ENCODE peak calls at places on chromosomes 5 and 9, in four cellular contexts. D, B, Y and G are unnamed samples.

GRCh38 chr9:137106662-137107292 is 7.8 kb downstream of the DPP7 start:
- DNase-seq in Y (no peak), D (no peak), B (no peak), G (no peak)

GRCh38 chr9:89844535-89844934 is 239.7 kb downstream of the GADD45G start:
- DNase-seq in B (no peak), D (no peak), Y (no peak), G (no peak)

GRCh38 chr5:96528816-96529474 is 95.9 kb upstream of the PCSK1 start:
- DNase-seq in Y (no peak), D (no peak), B (no peak), G (no peak)

GRCh38 chr9:126295516-126295915 is 31.1 kb upstream of the MVB12B start:
- DNase-seq in B (no peak), Y (no peak), D (no peak), G (no peak)

GRCh38 chr5:73448451-73449136 is at the start of gene FOXD1:
- DNase-seq in D (no peak), Y (no peak), B (peak; percentile 52), G (peak; percentile 42)

GRCh38 chr9:126470251-126470993 is 143.3 kb upstream of the LMX1B start:
- DNase-seq in D (no peak), B (no peak), Y (peak; percentile 22), G (no peak)

GRCh38 chr9:93480262-93480661 is 26.9 kb upstream of the FAM120AOS start:
- DNase-seq in Y (no peak), B (no peak), D (no peak), G (no peak)

GRCh38 chr9:104907278-104907951 is 20.5 kb downstream of the ABCA1 start:
- DNase-seq in D (no peak), Y (no peak), B (no peak), G (peak; percentile 34)

GRCh38 chr9:134670851-134671281 is 29.3 kb downstream of the COL5A1 start:
- DNase-seq in D (no peak), Y (no peak), B (no peak), G (no peak)

GRCh38 chr5:164498393-164498792 is 993.0 kb downstream of the MAT2B start:
- DNase-seq in D (no peak), Y (no peak), B (no peak), G (no peak)

GRCh38 chr5:159645194-159645846 is 271.0 kb upstream of the ADRA1B start:
- DNase-seq in B (no peak), D (no peak), Y (no peak), G (no peak)

GRCh38 chr9:72151099-72151498 is 1.9 kb downstream of the GDA start:
- DNase-seq in B (no peak), Y (no peak), D (no peak), G (no peak)

GRCh38 chr5:1204693-1205242 is 3.4 kb downstream of the SLC6A19 start:
- DNase-seq in D (no peak), B (no peak), Y (no peak), G (no peak)

GRCh38 chr5:158552241-158552640 is 547.5 kb downstream of the EBF1 start:
- DNase-seq in Y (no peak), D (no peak), B (no peak), G (no peak)

GRCh38 chr5:43780586-43780985 is 177.6 kb downstream of the NNT start:
- DNase-seq in B (no peak), Y (no peak), D (no peak), G (no peak)

GRCh38 chr9:129081388-129081889 is 528 bp downstream of the DOLPP1 start:
- DNase-seq in D (no peak), B (peak; percentile 13), Y (no peak), G (no peak)

GRCh38 chr5:10607666-10608442 is 44.0 kb downstream of the ANKRD33B start:
- DNase-seq in B (no peak), Y (no peak), D (no peak), G (no peak)

GRCh38 chr5:130268489-130268888 is 364.2 kb downstream of the CHSY3 start:
- DNase-seq in B (no peak), Y (no peak), D (no peak), G (no peak)

GRCh38 chr9:135199489-135199888 is 112.0 kb downstream of the OLFM1 start:
- DNase-seq in Y (no peak), D (no peak), B (no peak), G (no peak)

GRCh38 chr5:1125030-1125357 is 13.1 kb upstream of the SLC12A7 start:
- DNase-seq in D (no peak), Y (no peak), B (no peak), G (no peak)

GRCh38 chr5:57334475-57334874 is 148.1 kb downstream of the ACTBL2 start:
- DNase-seq in D (no peak), B (no peak), Y (no peak), G (no peak)

GRCh38 chr5:57335092-57335491 is 147.5 kb downstream of the ACTBL2 start:
- DNase-seq in B (no peak), Y (no peak), D (no peak), G (no peak)

GRCh38 chr5:57327934-57328333 is 154.1 kb downstream of the GPBP1 start:
- DNase-seq in D (no peak), Y (no peak), B (peak; percentile 68), G (no peak)

GRCh38 chr5:57338068-57338848 is 144.4 kb downstream of the ACTBL2 start:
- DNase-seq in Y (no peak), D (no peak), B (no peak), G (no peak)

GRCh38 chr5:57332350-57332749 is 150.3 kb downstream of the ACTBL2 start:
- DNase-seq in B (no peak), D (no peak), Y (no peak), G (no peak)
- H3K36me3 ChIP-seq in B (no peaks in the 10 kb centered on the region), D (no peaks in the 10 kb centered on the region), Y (no peaks in the 10 kb centered on the region), G (no peaks in the 10 kb centered on the region)

DNA sequence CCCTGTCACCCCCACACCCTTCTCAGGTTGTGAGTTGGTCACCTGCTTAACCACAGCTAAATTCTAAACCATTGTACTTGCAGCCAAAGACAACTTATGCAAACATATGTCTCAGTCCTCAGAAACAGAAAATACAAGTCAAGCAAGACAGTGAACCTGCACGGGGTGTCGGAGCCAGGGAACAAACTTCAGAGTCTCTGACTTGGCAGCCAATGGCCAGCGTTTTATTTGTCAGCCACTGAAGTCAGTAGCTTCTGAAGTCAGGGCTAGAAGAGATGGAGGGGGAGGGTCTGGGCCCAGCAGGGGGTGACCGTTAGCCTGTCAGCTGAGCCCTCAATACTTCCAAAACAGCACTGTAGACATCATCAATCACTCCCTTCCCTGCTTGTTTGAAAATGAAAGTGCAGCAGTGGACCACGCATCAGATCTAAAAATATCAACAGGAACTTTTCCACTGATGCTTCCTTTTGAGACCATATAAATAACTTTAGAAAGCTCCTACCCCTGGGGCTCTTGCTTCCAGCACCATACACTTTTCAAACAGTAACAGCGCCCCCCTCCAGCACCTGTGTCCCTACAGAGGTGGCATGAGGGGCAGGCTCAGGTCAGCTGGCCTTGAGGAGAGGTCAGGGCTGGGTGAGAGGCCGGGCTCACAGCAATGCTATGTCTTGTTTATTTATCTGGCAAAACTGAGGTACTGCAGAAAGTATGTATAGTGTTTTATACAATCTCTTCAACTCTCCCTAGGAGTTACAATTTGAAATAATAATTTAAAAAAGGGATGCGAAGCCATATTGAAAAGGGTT is 142.5 kb downstream of the ACER2 start:
- DNase-seq in D (no peak), B (no peak), Y (no peak), G (no peak)
- H3K4me3 ChIP-seq in D (no peak overlapping the region), B (no peak overlapping the region), Y (peak overlapping the region; percentile 34), G (peak overlapping the region; percentile 7)

DNA sequence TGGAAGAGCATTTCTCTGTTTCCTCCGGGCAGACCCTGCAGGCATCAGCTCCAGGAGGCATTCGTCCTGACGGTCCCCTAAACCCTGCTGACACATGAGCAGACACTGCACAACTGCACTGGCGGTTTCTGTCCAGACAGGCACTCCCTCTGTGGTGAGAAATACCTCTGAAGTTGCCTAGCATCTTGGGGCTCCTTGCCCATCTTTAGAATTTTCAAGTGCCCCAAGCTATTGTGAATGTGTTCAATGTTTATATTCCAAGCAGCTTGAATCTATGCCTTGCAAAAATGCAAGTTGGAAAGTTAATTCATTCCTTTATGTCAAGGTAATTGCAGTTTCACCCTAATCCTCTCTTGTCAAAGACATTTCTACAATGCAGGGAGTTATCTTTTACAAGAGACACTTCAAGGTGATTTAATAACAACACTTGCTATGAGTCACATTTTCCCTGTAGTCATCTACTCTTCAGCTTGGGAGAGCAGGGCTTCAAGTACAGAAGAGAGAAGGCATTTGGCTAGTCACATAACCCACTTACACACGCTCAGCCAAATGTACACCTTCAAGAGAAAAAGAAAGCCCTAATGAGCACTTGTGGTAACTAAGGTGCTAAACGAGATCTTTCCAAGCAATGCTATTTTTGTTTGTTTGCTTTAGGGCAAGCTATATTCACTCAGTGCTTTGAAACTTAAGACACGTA is 302.5 kb downstream of the MLLT3 start:
- DNase-seq in B (peak; percentile 92), D (no peak), Y (no peak), G (no peak)
- H3K27ac ChIP-seq in B (peak overlapping the region; percentile 86), D (peak overlapping the region; percentile 37), Y (no peak overlapping the region), G (no peak overlapping the region)

DNA sequence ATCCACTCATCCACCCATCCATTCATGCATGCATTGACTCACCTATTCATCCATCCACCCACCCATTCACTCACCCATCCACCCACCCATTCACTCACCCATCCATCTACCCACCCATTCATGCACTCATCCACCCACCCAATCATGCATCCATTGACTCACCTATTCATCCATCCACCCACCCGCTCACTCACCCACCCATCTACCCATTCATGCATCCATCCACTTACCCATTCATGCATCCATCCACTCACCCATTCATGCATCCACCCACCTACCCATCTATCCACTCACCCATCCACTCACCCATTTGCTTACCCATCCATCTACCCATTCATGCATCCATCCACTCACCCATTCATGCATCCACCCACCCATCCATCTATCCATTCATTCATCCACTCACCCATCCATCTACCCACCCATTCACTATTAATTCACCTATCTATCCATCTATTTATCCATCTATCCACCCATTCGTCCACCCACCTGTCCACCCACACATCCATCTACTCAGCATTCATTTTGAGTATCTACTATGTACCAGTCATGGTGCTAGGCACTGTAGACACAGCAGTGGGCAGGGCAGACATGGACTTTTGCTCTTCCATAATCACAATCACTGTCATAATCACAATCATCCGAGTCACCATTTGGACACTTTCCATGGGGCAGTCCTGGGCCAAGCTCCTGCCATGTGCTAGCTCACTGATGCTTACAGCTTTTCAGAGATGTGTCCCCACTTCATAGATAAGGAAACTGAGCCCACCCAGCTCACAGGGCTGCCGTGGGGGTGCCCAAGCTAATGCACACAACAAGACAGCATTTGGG is 34.4 kb downstream of the HMCN2 start:
- DNase-seq in D (no peak), B (no peak), Y (no peak), G (no peak)
- H3K36me3 ChIP-seq in D (no peaks in the 10 kb centered on the region), B (no peaks in the 10 kb centered on the region), Y (no peaks in the 10 kb centered on the region), G (no peaks in the 10 kb centered on the region)

DNA sequence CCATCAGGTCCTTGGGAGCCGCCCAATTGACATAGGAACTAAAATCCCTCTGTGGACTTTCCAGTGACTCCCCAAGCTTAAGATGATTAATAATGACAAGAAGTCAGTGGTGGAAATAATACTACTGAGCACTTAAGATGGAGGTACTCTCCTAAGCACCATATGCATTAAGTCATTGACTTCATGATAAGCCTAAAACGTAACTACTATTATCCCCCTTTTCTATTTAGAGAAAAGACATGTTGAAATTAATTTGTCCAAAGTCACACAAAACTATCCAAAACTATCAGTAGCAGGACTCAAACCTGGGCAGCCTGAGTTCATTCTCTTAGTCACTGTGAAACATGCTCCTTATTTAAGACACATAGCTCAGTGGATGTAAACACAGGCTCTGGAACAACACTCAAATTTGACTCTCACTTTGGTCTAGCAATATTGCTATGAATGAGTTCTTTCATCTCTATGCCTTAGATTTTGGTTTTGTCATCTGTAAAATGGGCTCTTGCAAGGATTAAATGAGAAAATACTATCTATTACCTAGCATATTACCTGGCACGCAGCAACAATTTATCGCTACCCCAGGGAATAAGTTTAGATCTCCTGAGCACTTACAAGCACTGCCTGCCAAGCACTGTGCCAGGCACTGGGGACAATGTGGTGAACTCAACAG is 9.5 kb downstream of the SPRY4 start:
- DNase-seq in B (no peak), D (no peak), Y (no peak), G (no peak)
- H3K4me3 ChIP-seq in B (no peak overlapping the region), D (no peak overlapping the region), Y (no peak overlapping the region), G (no peak overlapping the region)